ENCODE peak calls at places on chromosomes 6 and 20, in five cellular contexts. One of them, this sample, is unnamed.

GRCh38 chr6:54286141-54286540 is 22.1 kb upstream of the TINAG start:
- DNase-seq in ovary: no peak
- DNase-seq in Peyer's patch: no peak
- DNase-seq in right lobe of liver: no peak
- DNase-seq in K562: no peak
- DNase-seq in this sample: no peak

GRCh38 chr6:50030777-50031562 is 9.2 kb upstream of the DEFB110 start:
- DNase-seq in ovary: no peak
- DNase-seq in Peyer's patch: no peak
- DNase-seq in right lobe of liver: no peak
- DNase-seq in K562: peak
- DNase-seq in this sample: no peak

GRCh38 chr6:47188588-47189021 is 121.1 kb downstream of the TNFRSF21 start:
- DNase-seq in ovary: no peak
- DNase-seq in Peyer's patch: no peak
- DNase-seq in right lobe of liver: no peak
- DNase-seq in K562: no peak
- DNase-seq in this sample: no peak

GRCh38 chr20:62065669-62066338 is at the start of gene TAF4:
- DNase-seq in ovary: peak
- DNase-seq in Peyer's patch: peak
- DNase-seq in right lobe of liver: peak
- DNase-seq in K562: peak
- DNase-seq in this sample: peak

GRCh38 chr6:42260424-42260888 is 42.8 kb upstream of the MRPS10 start:
- DNase-seq in ovary: no peak
- DNase-seq in Peyer's patch: no peak
- DNase-seq in right lobe of liver: no peak
- DNase-seq in K562: peak
- DNase-seq in this sample: peak

GRCh38 chr20:41697861-41698559 is 79.8 kb upstream of the CHD6 start:
- DNase-seq in ovary: no peak
- DNase-seq in Peyer's patch: no peak
- DNase-seq in right lobe of liver: no peak
- DNase-seq in K562: peak
- DNase-seq in this sample: no peak

GRCh38 chr20:58753267-58753928 is 60.8 kb downstream of the NPEPL1 start:
- DNase-seq in ovary: no peak
- DNase-seq in Peyer's patch: no peak
- DNase-seq in right lobe of liver: no peak
- DNase-seq in K562: no peak
- DNase-seq in this sample: no peak

GRCh38 chr6:128333581-128334223 is 186.7 kb downstream of the PTPRK start:
- DNase-seq in ovary: no peak
- DNase-seq in Peyer's patch: no peak
- DNase-seq in right lobe of liver: no peak
- DNase-seq in K562: no peak
- DNase-seq in this sample: no peak

GRCh38 chr20:17627101-17627950 is 54.7 kb downstream of the RRBP1 start:
- DNase-seq in ovary: peak
- DNase-seq in Peyer's patch: no peak
- DNase-seq in right lobe of liver: peak
- DNase-seq in K562: no peak
- DNase-seq in this sample: no peak

GRCh38 chr6:54533567-54533966 is 225.3 kb downstream of the TINAG start:
- DNase-seq in ovary: no peak
- DNase-seq in Peyer's patch: no peak
- DNase-seq in right lobe of liver: no peak
- DNase-seq in K562: no peak
- DNase-seq in this sample: no peak

GRCh38 chr6:1136856-1137255 is 175.0 kb upstream of the FOXQ1 start:
- DNase-seq in ovary: no peak
- DNase-seq in Peyer's patch: no peak
- DNase-seq in right lobe of liver: no peak
- DNase-seq in K562: no peak
- DNase-seq in this sample: no peak
- H3K4me3 ChIP-seq in ovary: no peak
- H3K4me3 ChIP-seq in Peyer's patch: no peak
- H3K4me3 ChIP-seq in right lobe of liver: no peak
- H3K4me3 ChIP-seq in K562: no peak
- H3K4me3 ChIP-seq in this sample: no peak

DNA sequence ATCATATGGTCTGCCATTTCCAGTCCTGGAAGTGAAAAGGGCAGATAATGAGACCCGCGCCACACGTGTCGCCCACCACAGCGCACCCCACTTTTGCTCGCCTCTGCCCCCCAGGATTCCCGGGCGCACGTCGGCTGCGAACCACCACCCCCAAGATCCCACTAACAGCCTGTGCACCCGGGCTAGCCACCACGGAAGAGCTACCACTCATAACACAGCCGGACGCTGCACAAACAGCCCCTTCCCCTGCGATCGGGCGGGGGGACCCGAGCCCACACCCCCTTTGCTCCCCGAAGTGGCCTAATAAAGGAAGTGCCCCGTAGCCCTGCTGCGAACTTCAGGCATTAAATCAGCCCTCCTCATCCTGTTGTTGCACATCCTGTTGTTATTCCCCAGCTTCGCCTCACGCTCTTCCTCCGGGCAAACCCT is 506 bp downstream of the CITED2 start:
- DNase-seq in ovary: no peak
- DNase-seq in Peyer's patch: no peak
- DNase-seq in right lobe of liver: peak
- DNase-seq in K562: no peak
- DNase-seq in this sample: no peak
- TF ChIP-seq POLR2A in ovary: no peak
- TF ChIP-seq POLR2A in Peyer's patch: no peak
- TF ChIP-seq POLR2A in right lobe of liver: no peak
- TF ChIP-seq POLR2A in K562: no peak
- TF ChIP-seq POLR2A in this sample: no peak

DNA sequence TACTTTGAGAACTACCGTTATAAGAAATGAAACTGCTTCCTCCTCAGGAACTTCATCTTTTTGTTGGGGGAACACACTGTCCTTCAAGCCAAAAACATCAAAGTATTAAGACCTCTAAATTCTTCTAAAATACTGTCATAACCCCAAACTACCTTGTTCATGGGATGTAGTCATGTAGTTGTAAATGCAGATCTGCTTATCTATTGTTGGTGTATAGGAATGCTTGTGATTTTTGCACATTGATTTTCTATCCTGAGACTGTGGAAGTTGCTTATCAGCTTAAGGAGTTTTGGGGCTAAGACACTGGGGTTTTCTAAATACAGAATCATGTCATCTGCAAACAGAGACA is 282.9 kb upstream of the RUNX2 start:
- DNase-seq in ovary: no peak
- DNase-seq in Peyer's patch: no peak
- DNase-seq in right lobe of liver: no peak
- DNase-seq in K562: no peak
- DNase-seq in this sample: no peak
- H3K27ac ChIP-seq in ovary: no peak
- H3K27ac ChIP-seq in Peyer's patch: no peak
- H3K27ac ChIP-seq in right lobe of liver: no peak
- H3K27ac ChIP-seq in K562: no peak
- H3K27ac ChIP-seq in this sample: no peak

GRCh38 chr6:122323361-122323760 is 76.1 kb upstream of the HSF2 start:
- DNase-seq in ovary: no peak
- DNase-seq in Peyer's patch: no peak
- DNase-seq in right lobe of liver: no peak
- DNase-seq in K562: no peak
- DNase-seq in this sample: no peak
- H3K4me3 ChIP-seq in ovary: no peak
- H3K4me3 ChIP-seq in Peyer's patch: no peak
- H3K4me3 ChIP-seq in right lobe of liver: no peak
- H3K4me3 ChIP-seq in K562: no peak
- H3K4me3 ChIP-seq in this sample: peak

GRCh38 chr6:29946787-29947186 is 4.5 kb downstream of the HLA-A start:
- DNase-seq in ovary: no peak
- DNase-seq in Peyer's patch: no peak
- DNase-seq in right lobe of liver: no peak
- DNase-seq in K562: no peak
- DNase-seq in this sample: no peak

GRCh38 chr6:29946380-29946779 is 4.0 kb downstream of the HLA-A start:
- DNase-seq in ovary: no peak
- DNase-seq in Peyer's patch: no peak
- DNase-seq in right lobe of liver: no peak
- DNase-seq in K562: no peak
- DNase-seq in this sample: no peak

GRCh38 chr6:29945421-29945820 is 3.1 kb downstream of the HLA-A start:
- DNase-seq in ovary: no peak
- DNase-seq in Peyer's patch: no peak
- DNase-seq in right lobe of liver: no peak
- DNase-seq in K562: no peak
- DNase-seq in this sample: no peak

GRCh38 chr6:29948277-29948676 is 5.9 kb downstream of the HLA-A start:
- DNase-seq in ovary: no peak
- DNase-seq in Peyer's patch: no peak
- DNase-seq in right lobe of liver: no peak
- DNase-seq in K562: no peak
- DNase-seq in this sample: no peak

DNA sequence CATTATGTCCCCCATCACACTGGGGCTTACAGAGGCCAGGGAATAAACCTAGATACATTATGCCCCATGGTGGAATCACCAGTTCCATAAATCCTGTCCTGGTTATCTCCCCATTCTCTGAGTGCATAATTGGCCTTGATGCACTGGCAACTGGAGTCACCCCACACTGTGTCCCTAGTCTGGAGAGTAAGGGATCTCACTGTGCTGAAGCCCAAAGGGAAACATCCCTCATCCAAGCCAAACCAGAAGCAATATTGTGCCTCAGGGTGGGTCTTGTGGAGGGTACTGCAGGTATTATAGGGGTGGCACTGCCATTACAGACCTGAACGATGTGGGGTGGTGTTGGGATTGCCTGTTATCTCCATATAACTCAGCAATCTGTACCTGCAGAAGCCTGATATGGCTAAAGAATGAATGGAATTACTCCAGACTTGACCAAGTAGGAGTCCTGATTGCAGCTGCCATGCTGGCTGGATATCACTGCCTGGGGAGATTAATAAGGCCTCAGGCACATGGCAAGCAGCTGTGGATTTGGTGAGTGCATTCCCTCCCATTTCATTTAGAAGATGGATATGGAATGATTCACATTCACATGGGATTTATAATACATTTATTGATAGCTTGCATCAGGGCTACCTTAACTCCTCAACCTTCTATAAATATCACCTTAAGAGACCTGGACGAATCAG is 5.1 kb downstream of the HLA-A start:
- DNase-seq in ovary: no peak
- DNase-seq in Peyer's patch: no peak
- DNase-seq in right lobe of liver: no peak
- DNase-seq in K562: no peak
- DNase-seq in this sample: no peak
- TF ChIP-seq POLR2A in ovary: no peak
- TF ChIP-seq POLR2A in Peyer's patch: no peak
- TF ChIP-seq POLR2A in right lobe of liver: no peak
- TF ChIP-seq POLR2A in K562: no peak
- TF ChIP-seq POLR2A in this sample: no peak

GRCh38 chr20:37075932-37076685 is 19.7 kb downstream of the RBL1 start:
- DNase-seq in ovary: no peak
- DNase-seq in Peyer's patch: no peak
- DNase-seq in right lobe of liver: no peak
- DNase-seq in K562: no peak
- DNase-seq in this sample: no peak

GRCh38 chr20:37081717-37082289 is 14.0 kb downstream of the RBL1 start:
- DNase-seq in ovary: no peak
- DNase-seq in Peyer's patch: peak
- DNase-seq in right lobe of liver: no peak
- DNase-seq in K562: no peak
- DNase-seq in this sample: no peak

GRCh38 chr20:37072293-37073196 is 23.3 kb downstream of the RBL1 start:
- DNase-seq in ovary: no peak
- DNase-seq in Peyer's patch: no peak
- DNase-seq in right lobe of liver: no peak
- DNase-seq in K562: no peak
- DNase-seq in this sample: no peak

GRCh38 chr20:37071481-37071911 is 24.3 kb downstream of the RBL1 start:
- DNase-seq in ovary: no peak
- DNase-seq in Peyer's patch: peak
- DNase-seq in right lobe of liver: no peak
- DNase-seq in K562: no peak
- DNase-seq in this sample: no peak

GRCh38 chr20:37077009-37077408 is 18.8 kb downstream of the RBL1 start:
- DNase-seq in ovary: no peak
- DNase-seq in Peyer's patch: no peak
- DNase-seq in right lobe of liver: no peak
- DNase-seq in K562: no peak
- DNase-seq in this sample: no peak
- H3K27ac ChIP-seq in ovary: no peak
- H3K27ac ChIP-seq in Peyer's patch: no peak
- H3K27ac ChIP-seq in right lobe of liver: no peak
- H3K27ac ChIP-seq in K562: no peak
- H3K27ac ChIP-seq in this sample: no peak

GRCh38 chr20:25018841-25019240 is 26.3 kb upstream of the APMAP start:
- DNase-seq in ovary: peak
- DNase-seq in Peyer's patch: no peak
- DNase-seq in right lobe of liver: no peak
- DNase-seq in K562: no peak
- DNase-seq in this sample: no peak

GRCh38 chr20:25018425-25018824 is 25.9 kb upstream of the APMAP start:
- DNase-seq in ovary: no peak
- DNase-seq in Peyer's patch: no peak
- DNase-seq in right lobe of liver: no peak
- DNase-seq in K562: no peak
- DNase-seq in this sample: no peak

GRCh38 chr20:25015986-25016385 is 23.4 kb upstream of the APMAP start:
- DNase-seq in ovary: peak
- DNase-seq in Peyer's patch: no peak
- DNase-seq in right lobe of liver: no peak
- DNase-seq in K562: no peak
- DNase-seq in this sample: no peak

GRCh38 chr20:25016471-25016870 is 23.9 kb upstream of the APMAP start:
- DNase-seq in ovary: peak
- DNase-seq in Peyer's patch: no peak
- DNase-seq in right lobe of liver: no peak
- DNase-seq in K562: no peak
- DNase-seq in this sample: peak

DNA sequence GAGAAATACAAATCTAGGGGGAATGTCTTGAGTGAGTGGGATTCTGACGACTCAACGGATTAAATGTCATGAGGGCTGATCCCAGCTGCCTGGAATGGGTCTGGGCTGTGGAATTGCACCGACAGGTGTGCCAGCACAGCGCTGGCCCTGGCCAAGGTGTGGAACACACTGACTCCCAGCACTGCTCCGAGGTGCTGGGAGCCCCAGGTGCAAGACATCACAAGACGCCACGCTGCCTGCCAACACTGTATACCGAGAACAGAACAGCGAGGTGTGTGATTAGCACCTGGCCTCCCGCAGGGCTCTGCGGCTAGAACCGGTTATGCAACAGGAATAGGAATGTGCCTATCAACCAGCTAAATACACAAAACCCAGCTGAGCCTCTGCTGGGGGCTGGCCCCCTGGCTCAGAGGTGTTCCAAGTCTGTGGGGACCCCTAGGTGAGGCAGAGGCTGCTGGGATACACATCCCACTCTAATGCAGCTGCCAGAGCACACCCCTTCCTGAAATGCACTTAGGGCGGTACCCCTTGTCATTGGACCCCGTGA is 24.8 kb upstream of the APMAP start:
- DNase-seq in ovary: peak
- DNase-seq in Peyer's patch: no peak
- DNase-seq in right lobe of liver: no peak
- DNase-seq in K562: no peak
- DNase-seq in this sample: peak
- H3K4me3 ChIP-seq in ovary: no peak
- H3K4me3 ChIP-seq in Peyer's patch: no peak
- H3K4me3 ChIP-seq in right lobe of liver: no peak
- H3K4me3 ChIP-seq in K562: no peak
- H3K4me3 ChIP-seq in this sample: no peak

This sample was measured in gastrocnemius medialis.